ENCODE peak calls at places on chromosomes 4 and X, in five cellular contexts. U, P, L, C and O are unnamed samples.

GRCh38 chr4:39469429-39470077 is 10.7 kb downstream of the LIAS start:
- DNase-seq in C (peak), P (no peak), L (no peak), U (no peak), O (peak)

GRCh38 chr4:158906073-158906472 is 137.2 kb downstream of the FNIP2 start:
- DNase-seq in U (no peak), L (no peak), P (no peak), C (no peak), O (no peak)

GRCh38 chrX:33741807-33742206 is 390.3 kb downstream of the FAM47A start:
- DNase-seq in L (no peak), C (no peak), P (no peak), U (no peak), O (no peak)

GRCh38 chr4:47704693-47705325 is 133.1 kb downstream of the CORIN start:
- DNase-seq in U (no peak), L (no peak), C (peak), P (no peak), O (no peak)

GRCh38 chr4:176753049-176753448 is 39.7 kb downstream of the VEGFC start:
- DNase-seq in U (no peak), C (no peak), L (no peak), P (no peak), O (peak)

GRCh38 chr4:149584703-149585102 is 230.9 kb downstream of the IQCM start:
- DNase-seq in P (no peak), C (no peak), L (no peak), U (no peak), O (no peak)

GRCh38 chrX:121579016-121579760 is 531.8 kb downstream of the GLUD2 start:
- DNase-seq in P (no peak), C (peak), L (no peak), U (no peak), O (peak)

GRCh38 chrX:74207539-74207938 is 96.4 kb upstream of the ZCCHC13 start:
- DNase-seq in P (no peak), L (no peak), C (no peak), U (no peak), O (no peak)

GRCh38 chr4:41454393-41454792 is 83.6 kb upstream of the LIMCH1 start:
- DNase-seq in U (no peak), P (no peak), C (no peak), L (no peak), O (no peak)

GRCh38 chrX:120014354-120015129 is 62.9 kb downstream of the RHOXF2B start:
- DNase-seq in C (no peak), P (no peak), U (no peak), L (no peak), O (no peak)

GRCh38 chr4:112817933-112818921 is 181.3 kb downstream of the LARP7 start:
- DNase-seq in C (peak), P (peak), L (peak), U (peak), O (peak)

GRCh38 chr4:128973384-128973783 is 120.0 kb downstream of the SCLT1 start:
- DNase-seq in P (no peak), L (no peak), C (no peak), U (no peak), O (no peak)

GRCh38 chrX:12874599-12874998 is 7.7 kb downstream of the TLR7 start:
- DNase-seq in U (no peak), P (no peak), L (no peak), C (no peak), O (no peak)

GRCh38 chr4:65671402-65671801 is 1.1 kb upstream of the EPHA5 start:
- DNase-seq in P (no peak), L (no peak), U (no peak), C (no peak), O (no peak)

GRCh38 chrX:118847676-118848075 is 24.1 kb downstream of the ZCCHC12 start:
- DNase-seq in P (peak), L (no peak), U (no peak), C (peak), O (peak)

GRCh38 chrX:1239681-1240142 is 27.3 kb upstream of the CRLF2 start:
- DNase-seq in L (peak), U (peak), P (no peak), C (no peak), O (no peak)

GRCh38 chr4:52957220-52957686 is 95.1 kb downstream of the RASL11B start:
- DNase-seq in U (no peak), C (no peak), L (no peak), P (peak), O (no peak)

GRCh38 chr4:14743601-14744000 is 258.7 kb upstream of the CPEB2 start:
- DNase-seq in U (no peak), P (no peak), C (no peak), L (no peak), O (no peak)

GRCh38 chrX:71253253-71254091 is 468 bp downstream of the ZMYM3 start:
- DNase-seq in C (peak), L (no peak), P (no peak), U (peak), O (no peak)

GRCh38 chrX:129696463-129697155 is 41.9 kb upstream of the APLN start:
- DNase-seq in C (no peak), P (no peak), L (no peak), U (no peak), O (no peak)

GRCh38 chrX:96994088-96994487 is 110.4 kb downstream of the RPA4 start:
- DNase-seq in C (no peak), P (no peak), L (no peak), U (no peak), O (no peak)

GRCh38 chr4:4386736-4387392 is at the start of gene NSG1:
- DNase-seq in L (no peak), P (no peak), C (peak), U (no peak), O (peak)

GRCh38 chrX:7170903-7171302 is 22.9 kb upstream of the PUDP start:
- DNase-seq in P (no peak), C (peak), U (peak), L (no peak), O (no peak)

GRCh38 chr4:168887809-168888208 is 122.2 kb downstream of the CBR4 start:
- DNase-seq in U (no peak), P (no peak), C (no peak), L (no peak), O (no peak)

GRCh38 chr4:40301592-40301991 is 33.5 kb upstream of the CHRNA9 start:
- DNase-seq in P (no peak), L (no peak), C (no peak), U (no peak), O (no peak)

GRCh38 chr4:15003441-15003890 is 1.2 kb downstream of the CPEB2 start:
- DNase-seq in C (no peak), U (peak), L (no peak), P (no peak), O (peak)

GRCh38 chrX:150032742-150033141 is 94.5 kb upstream of the EOLA2 start:
- DNase-seq in P (no peak), L (no peak), U (no peak), C (no peak), O (peak)

GRCh38 chr4:111789901-111790640 is 355.2 kb upstream of the FAM241A start:
- DNase-seq in C (no peak), U (no peak), L (no peak), P (no peak), O (no peak)

GRCh38 chr4:173960398-173960797 is 323.1 kb downstream of the FBXO8 start:
- DNase-seq in P (no peak), C (no peak), U (no peak), L (no peak), O (no peak)

GRCh38 chr4:6372649-6373525 is 99.5 kb downstream of the PPP2R2C start:
- DNase-seq in L (no peak), C (peak), P (no peak), U (no peak), O (peak)

GRCh38 chrX:109934935-109935334 is 68.0 kb upstream of the TMEM164 start:
- DNase-seq in U (no peak), P (no peak), C (no peak), L (no peak), O (no peak)

GRCh38 chr4:152640058-152640921 is 39.5 kb downstream of the TMEM154 start:
- DNase-seq in C (no peak), P (no peak), U (no peak), L (no peak), O (no peak)